ENCODE peak calls at places on chromosomes 11 and 22, in seven cellular contexts. R is pancreas, Y is heart left ventricle, X is mammary epithelial cell, G is retinal pigment epithelial cell, H is ovary, M is D721Med. P is an unnamed sample.

GRCh38 chr22:41021039-41021654 is 70.0 kb downstream of the RBX1 start:
- DNase-seq in X (no peak), H (peak), Y (no peak), R (peak), G (no peak), M (no peak), P (peak)

GRCh38 chr22:49903322-49904039 is 14.8 kb downstream of the ALG12 start:
- DNase-seq in R (no peak), G (no peak), X (no peak), H (no peak), M (no peak), Y (no peak), P (no peak)

GRCh38 chr11:17077520-17078401 is at the start of gene RPS13:
- DNase-seq in X (peak), G (peak), H (peak), R (peak), Y (peak), M (peak), P (peak)

GRCh38 chr11:12170984-12171383 is 60.6 kb downstream of the MICAL2 start:
- DNase-seq in X (no peak), M (no peak), H (no peak), R (no peak), Y (no peak), G (no peak), P (no peak)

GRCh38 chr11:45041556-45041955 is 90.9 kb upstream of the TP53I11 start:
- DNase-seq in M (no peak), R (no peak), G (no peak), H (no peak), Y (no peak), X (no peak), P (no peak)

GRCh38 chr11:64743591-64744543 is at the start of gene RASGRP2:
- DNase-seq in M (no peak), X (no peak), G (no peak), H (peak), Y (peak), R (peak), P (peak)

GRCh38 chr11:123072279-123072678 is 10.3 kb upstream of the HSPA8 start:
- DNase-seq in G (no peak), R (peak), Y (no peak), M (no peak), H (no peak), X (no peak), P (no peak)

GRCh38 chr11:1360181-1360834 is 29.4 kb upstream of the BRSK2 start:
- DNase-seq in M (no peak), Y (no peak), R (no peak), X (no peak), H (no peak), G (no peak), P (no peak)

GRCh38 chr11:40328890-40329617 is 1130.4 kb downstream of the LRRC4C start:
- DNase-seq in M (no peak), Y (no peak), X (peak), H (no peak), G (peak), R (peak), P (peak)

GRCh38 chr11:20163778-20164133 is 3.5 kb upstream of the DBX1 start:
- DNase-seq in H (no peak), X (no peak), G (no peak), M (no peak), R (no peak), Y (no peak), P (no peak)

GRCh38 chr22:24185001-24185500 is 3.8 kb downstream of the SUSD2 start:
- DNase-seq in G (no peak), R (no peak), H (peak), X (no peak), Y (no peak), M (no peak), P (no peak)

GRCh38 chr22:50581950-50582561 is 593 bp downstream of the CHKB start:
- DNase-seq in H (no peak), G (no peak), Y (no peak), R (no peak), M (no peak), X (peak), P (no peak)

GRCh38 chr22:50674606-50675552 is 2.3 kb downstream of the SHANK3 start:
- DNase-seq in X (peak), Y (no peak), R (peak), H (no peak), G (no peak), M (no peak), P (peak)

GRCh38 chr11:79045811-79046304 is 395.0 kb downstream of the TENM4 start:
- DNase-seq in X (peak), Y (no peak), M (no peak), G (no peak), H (no peak), R (no peak), P (no peak)

GRCh38 chr11:18452927-18453326 is 2.7 kb upstream of the LDHAL6A start:
- DNase-seq in Y (no peak), G (peak), H (no peak), M (no peak), R (no peak), X (peak), P (no peak)

GRCh38 chr22:29553391-29554224 is at the start of gene THOC5:
- DNase-seq in Y (peak), G (peak), M (peak), H (peak), R (peak), X (peak), P (peak)
- TF ChIP-seq CTCF in Y (peak), G (peak), M (peak), H (peak), R (peak), X (peak), P (peak)

DNA sequence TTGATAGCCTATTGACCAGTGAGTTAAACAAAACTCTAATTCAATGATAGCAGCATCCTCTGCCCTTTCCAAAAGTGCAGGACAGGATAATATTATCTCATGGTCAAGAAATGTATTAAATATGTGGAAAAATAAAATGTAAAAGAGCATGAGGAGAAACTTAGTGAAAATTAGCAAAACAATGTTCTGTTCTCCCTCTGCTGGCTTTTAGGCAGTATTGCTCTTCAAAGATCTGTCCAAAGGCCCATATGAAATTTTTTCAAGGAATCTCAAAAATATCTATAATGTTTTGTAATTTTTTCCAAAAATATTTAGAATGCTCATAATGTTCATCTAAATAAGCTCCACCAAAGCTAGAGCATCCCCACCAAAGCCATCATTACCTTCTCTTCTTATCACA is 8.3 kb upstream of the ARL14EP start:
- DNase-seq in M (no peak), G (no peak), H (no peak), R (no peak), Y (no peak), X (no peak), P (no peak)
- TF ChIP-seq CTCF in M (peak), G (peak), H (no peak), R (peak), Y (peak), X (peak), P (peak)

GRCh38 chr11:35792148-35792845 is 129.7 kb downstream of the TRIM44 start:
- DNase-seq in R (peak), Y (no peak), M (no peak), H (no peak), X (no peak), G (no peak), P (no peak)
- TF ChIP-seq CTCF in R (no peak), Y (no peak), M (no peak), H (no peak), X (no peak), G (no peak), P (no peak)

DNA sequence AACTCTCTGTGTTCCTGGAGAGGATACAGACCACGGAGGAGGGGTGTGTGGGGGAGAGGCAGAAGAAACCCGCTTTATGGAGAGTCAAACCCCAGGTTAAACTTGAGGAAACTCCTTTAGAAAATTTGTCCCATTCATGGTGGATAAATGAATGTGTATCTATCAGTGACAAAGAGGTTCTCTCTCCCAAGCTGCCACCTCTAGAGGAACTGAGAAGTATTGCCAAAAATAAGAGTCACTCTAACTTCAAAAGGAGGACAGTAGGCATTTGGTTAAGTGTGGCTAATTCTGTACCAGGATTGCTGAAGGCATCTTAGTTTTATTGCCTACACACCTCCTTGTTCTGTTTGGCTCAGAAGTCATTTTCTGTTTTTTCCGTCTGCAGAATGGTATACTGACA is 189.0 kb upstream of the MPPED2 start:
- DNase-seq in R (no peak), X (no peak), M (no peak), Y (no peak), H (no peak), G (no peak), P (no peak)
- TF ChIP-seq CTCF in R (no peak), X (no peak), M (no peak), Y (no peak), H (no peak), G (no peak), P (no peak)

GRCh38 chr11:24509114-24509513 is 12.3 kb downstream of the LUZP2 start:
- DNase-seq in X (no peak), H (no peak), M (no peak), Y (no peak), G (no peak), R (no peak), P (no peak)
- TF ChIP-seq CTCF in X (peak), H (no peak), M (no peak), Y (no peak), G (peak), R (no peak), P (peak)

GRCh38 chr11:74090701-74091100 is 80.1 kb downstream of the C2CD3 start:
- DNase-seq in H (no peak), R (no peak), X (no peak), G (no peak), Y (no peak), M (no peak), P (peak)

GRCh38 chr11:74086242-74086884 is 77.5 kb upstream of the UCP3 start:
- DNase-seq in H (no peak), Y (no peak), M (no peak), X (no peak), R (no peak), G (no peak), P (no peak)

GRCh38 chr11:74094393-74094792 is 76.4 kb downstream of the C2CD3 start:
- DNase-seq in Y (no peak), H (no peak), M (no peak), R (no peak), X (no peak), G (no peak), P (no peak)

GRCh38 chr11:74092425-74092824 is 78.4 kb downstream of the C2CD3 start:
- DNase-seq in X (no peak), R (no peak), Y (no peak), H (no peak), M (no peak), G (no peak), P (no peak)

DNA sequence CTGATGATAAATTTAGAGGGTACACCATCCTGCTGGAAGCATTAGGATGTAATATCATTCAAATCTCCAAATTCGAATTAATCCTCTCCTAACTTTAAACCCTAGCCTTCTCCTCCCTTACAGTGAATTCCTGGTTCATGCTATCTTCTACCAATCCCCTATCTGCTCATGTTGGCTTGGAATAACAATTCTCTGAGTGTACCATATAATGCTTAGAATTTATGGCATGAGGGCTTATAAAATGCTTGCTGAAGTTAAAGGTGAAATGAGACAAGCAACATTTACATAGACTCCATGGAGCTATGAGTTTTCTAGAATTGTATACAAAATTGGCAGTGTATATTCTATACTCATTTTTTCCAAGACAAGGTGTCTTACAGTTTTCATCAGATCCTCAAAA is 79.3 kb downstream of the C2CD3 start:
- DNase-seq in Y (no peak), H (no peak), X (no peak), G (no peak), R (no peak), M (no peak), P (no peak)
- TF ChIP-seq CTCF in Y (no peak), H (no peak), X (no peak), G (no peak), R (no peak), M (no peak), P (no peak)

GRCh38 chr11:49377978-49378377 is 169.6 kb upstream of the FOLH1 start:
- DNase-seq in G (no peak), M (no peak), X (no peak), R (no peak), Y (no peak), H (no peak), P (no peak)
- TF ChIP-seq CTCF in G (no peak), M (no peak), X (no peak), R (no peak), Y (no peak), H (no peak), P (no peak)

DNA sequence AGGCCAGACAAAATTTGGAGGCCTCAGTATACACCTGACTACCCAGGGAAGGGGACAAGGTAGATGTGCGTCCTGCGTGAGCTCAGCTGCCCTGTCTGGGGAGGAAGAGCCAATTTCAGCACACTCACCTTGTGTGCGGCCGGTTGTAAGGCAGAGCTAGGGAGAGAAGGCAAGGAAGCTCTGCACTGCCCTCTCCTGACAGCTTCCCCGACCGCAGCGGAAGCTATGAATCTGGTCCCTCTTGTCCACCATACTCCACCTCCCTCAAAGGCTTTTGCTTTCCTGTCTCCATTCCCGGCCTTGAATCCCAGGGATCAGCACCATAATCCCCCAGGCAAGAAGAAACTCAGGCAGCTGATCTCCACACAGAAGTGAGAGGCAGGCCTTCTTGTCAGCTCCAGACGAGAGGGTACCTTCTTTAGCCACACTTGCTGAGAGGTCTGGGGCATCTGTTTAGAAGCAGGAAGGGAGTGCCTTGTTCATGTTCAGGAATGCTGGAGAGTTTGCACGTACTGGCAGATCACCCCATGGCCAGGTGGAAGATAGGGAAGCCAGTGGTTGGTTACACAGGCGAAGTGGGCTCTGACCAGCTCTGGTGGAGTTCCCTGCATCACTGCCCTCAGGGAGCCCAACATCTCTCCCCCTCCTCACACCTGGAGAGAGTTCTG is 62.5 kb downstream of the FEZ1 start:
- DNase-seq in X (peak), R (peak), G (no peak), Y (no peak), H (no peak), M (peak), P (peak)
- TF ChIP-seq CTCF in X (peak), R (peak), G (peak), Y (peak), H (no peak), M (peak), P (peak)

DNA sequence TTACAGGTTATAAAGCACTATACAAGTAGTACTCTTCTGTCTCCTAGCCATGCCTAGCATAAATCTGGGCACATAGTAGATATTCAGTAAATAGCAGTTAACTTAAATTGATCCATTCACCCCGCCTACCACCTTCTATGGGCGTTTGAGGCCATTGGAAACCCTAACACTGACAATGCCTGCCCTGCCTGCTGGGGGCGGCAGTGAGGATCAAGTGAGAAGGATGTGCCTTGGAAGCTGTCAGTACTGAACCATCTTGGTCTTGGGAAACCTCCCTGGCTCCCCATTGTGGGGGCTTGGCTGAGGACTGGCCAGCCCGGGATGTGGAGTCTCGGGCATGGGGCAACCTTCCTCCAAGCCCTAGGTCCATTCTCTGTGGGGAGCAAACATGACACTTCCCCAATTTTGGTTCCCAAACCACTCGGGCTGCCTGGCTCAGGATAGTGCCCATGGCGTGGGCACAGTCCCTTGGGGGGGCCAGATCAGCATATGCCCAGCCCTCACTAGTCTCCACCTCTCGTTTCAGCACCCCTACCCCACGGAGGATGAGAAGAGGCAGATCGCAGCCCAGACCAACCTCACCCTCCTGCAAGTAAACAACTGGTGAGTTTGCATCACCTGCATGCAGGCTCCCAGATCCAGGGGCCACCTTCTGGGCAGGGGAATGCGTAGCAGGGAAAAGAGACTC is 67.4 kb downstream of the FEZ1 start:
- DNase-seq in Y (no peak), X (no peak), G (no peak), H (no peak), R (no peak), M (no peak), P (no peak)
- TF ChIP-seq CTCF in Y (no peak), X (peak), G (peak), H (no peak), R (no peak), M (no peak), P (no peak)

P was measured in Caco-2.